ENCODE peak calls at places on chromosome 10, in ten cellular contexts. V, Q, G, A, C, T, K, S, W and R are unnamed samples.
A peak's percentile ranks its signal among the peaks of the same experiment; 100 is the strongest.

GRCh38 chr10:67098460-67098859 is 172.6 kb downstream of the LRRTM3 start:
- DNase-seq in V (no peak), Q (no peak), G (peak; percentile 63), A (no peak), C (no peak), T (no peak), K (no peak), S (no peak), W (no peak), R (no peak)

GRCh38 chr10:127275793-127276415 is 79.5 kb upstream of the INSYN2A start:
- DNase-seq in V (no peak), Q (no peak), G (no peak), A (no peak), C (no peak), T (no peak), K (no peak), S (no peak), W (no peak), R (no peak)

GRCh38 chr10:100248820-100249219 is 18.6 kb downstream of the CWF19L1 start:
- DNase-seq in V (no peak), Q (no peak), G (no peak), A (no peak), C (no peak), T (no peak), K (no peak), S (no peak), W (no peak), R (no peak)

GRCh38 chr10:72424561-72424960 is 69.8 kb upstream of the DNAJB12 start:
- DNase-seq in V (no peak), Q (no peak), G (no peak), A (no peak), C (no peak), T (no peak), K (no peak), S (no peak), W (no peak), R (no peak)

GRCh38 chr10:51964630-51965029 is 265.2 kb upstream of the CSTF2T start:
- DNase-seq in V (no peak), Q (peak; percentile 2), G (no peak), A (no peak), C (no peak), T (no peak), K (no peak), S (peak; percentile 9), W (no peak), R (no peak)

GRCh38 chr10:94088926-94089381 is 95.2 kb downstream of the PLCE1 start:
- DNase-seq in V (no peak), Q (no peak), G (no peak), A (no peak), C (no peak), T (no peak), K (peak; percentile 38), S (peak; percentile 67), W (no peak), R (peak; percentile 15)

GRCh38 chr10:106992064-106992463 is 172.4 kb downstream of the SORCS1 start:
- DNase-seq in V (no peak), Q (no peak), G (no peak), A (no peak), C (no peak), T (no peak), K (no peak), S (no peak), W (no peak), R (no peak)

GRCh38 chr10:108005627-108006026 is 841.1 kb upstream of the SORCS1 start:
- DNase-seq in V (no peak), Q (no peak), G (no peak), A (no peak), C (no peak), T (no peak), K (no peak), S (no peak), W (no peak), R (no peak)

GRCh38 chr10:11823989-11824346 is 812 bp downstream of the PROSER2 start:
- DNase-seq in V (no peak), Q (no peak), G (no peak), A (no peak), C (no peak), T (no peak), K (peak; percentile 37), S (peak; percentile 39), W (no peak), R (no peak)

GRCh38 chr10:110355922-110356627 is 51.4 kb upstream of the SMNDC1 start:
- DNase-seq in V (no peak), Q (no peak), G (no peak), A (no peak), C (peak; percentile 16), T (no peak), K (no peak), S (no peak), W (no peak), R (no peak)

GRCh38 chr10:112202561-112203241 is 19.1 kb upstream of the GPAM start:
- DNase-seq in V (peak; percentile 47), Q (peak; percentile 22), G (no peak), A (no peak), C (no peak), T (no peak), K (no peak), S (peak; percentile 67), W (no peak), R (peak; percentile 54)

GRCh38 chr10:70903262-70903921 is 15.0 kb upstream of the PCBD1 start:
- DNase-seq in V (no peak), Q (no peak), G (no peak), A (peak; percentile 68), C (peak; percentile 16), T (peak; percentile 76), K (peak; percentile 45), S (peak; percentile 64), W (no peak), R (peak; percentile 50)

GRCh38 chr10:95408148-95408930 is 117.5 kb upstream of the PDLIM1 start:
- DNase-seq in V (no peak), Q (no peak), G (no peak), A (no peak), C (no peak), T (no peak), K (no peak), S (no peak), W (no peak), R (peak; percentile 49)